ENCODE peak calls at places on chromosomes 2 and 18, in seven cellular contexts. M is PC-3, Y is pancreas, H is tibial nerve, A is ascending aorta, T is tibial artery, B is A549. P is an unnamed sample. For H3K9me3, the result is how much of the 10 kb centered on the place peaks cover.

GRCh38 chr18:74715306-74715705 is 117.6 kb downstream of the ZNF407 start:
- DNase-seq in T (no peak), M (no peak), A (no peak), Y (no peak), B (no peak), H (no peak), P (no peak)

GRCh38 chr2:30681022-30681421 is 126.2 kb downstream of the CAPN13 start:
- DNase-seq in T (no peak), H (no peak), Y (no peak), A (no peak), B (no peak), M (no peak), P (no peak)

GRCh38 chr2:161586517-161587167 is 37.6 kb upstream of the SLC4A10 start:
- DNase-seq in T (no peak), Y (no peak), B (peak), H (no peak), A (no peak), M (peak), P (no peak)

GRCh38 chr2:183341057-183341456 is 216.8 kb downstream of the NUP35 start:
- DNase-seq in M (no peak), A (no peak), Y (no peak), T (no peak), H (no peak), B (no peak), P (no peak)

GRCh38 chr2:15853903-15854302 is 86.4 kb upstream of the MYCN start:
- DNase-seq in T (no peak), H (no peak), Y (no peak), M (no peak), A (no peak), B (no peak), P (no peak)

GRCh38 chr2:120539937-120540718 is 194.2 kb downstream of the INHBB start:
- DNase-seq in B (peak), M (peak), H (no peak), A (peak), Y (peak), T (peak), P (peak)

GRCh38 chr2:138502253-138503086 is 900 bp downstream of the SPOPL start:
- DNase-seq in Y (no peak), A (no peak), T (no peak), M (peak), H (peak), B (no peak), P (no peak)

GRCh38 chr2:176768185-176768584 is 444.4 kb upstream of the HNRNPA3 start:
- DNase-seq in H (no peak), T (no peak), M (peak), B (no peak), Y (peak), A (no peak), P (no peak)

GRCh38 chr2:240508832-240509545 is 48.8 kb downstream of the ANKMY1 start:
- DNase-seq in H (no peak), Y (no peak), M (no peak), A (no peak), B (no peak), T (no peak), P (no peak)

GRCh38 chr2:135773319-135773718 is 31.7 kb downstream of the UBXN4 start:
- DNase-seq in M (no peak), Y (no peak), T (no peak), B (no peak), A (no peak), H (no peak), P (no peak)

GRCh38 chr2:190979906-190980629 is 33.9 kb downstream of the STAT1 start:
- DNase-seq in B (no peak), A (no peak), M (peak), H (peak), T (peak), Y (peak), P (no peak)

GRCh38 chr2:85728883-85729824 is 24.6 kb upstream of the ATOH8 start:
- DNase-seq in Y (peak), M (peak), B (peak), A (no peak), H (peak), T (peak), P (peak)

GRCh38 chr18:60188943-60189342 is 183.6 kb downstream of the MC4R start:
- DNase-seq in H (no peak), B (no peak), M (no peak), A (no peak), Y (no peak), T (no peak), P (no peak)

GRCh38 chr2:198973181-198973580 is 484.6 kb downstream of the SATB2 start:
- DNase-seq in Y (no peak), H (no peak), B (no peak), T (no peak), M (no peak), A (no peak), P (no peak)

GRCh38 chr2:68750592-68751396 is 16.2 kb downstream of the ARHGAP25 start:
- DNase-seq in A (no peak), B (no peak), M (no peak), Y (no peak), T (no peak), H (peak), P (no peak)

GRCh38 chr18:58337688-58338087 is 291.2 kb downstream of the ALPK2 start:
- DNase-seq in B (no peak), H (no peak), Y (no peak), A (no peak), T (no peak), M (no peak), P (no peak)

GRCh38 chr18:59910967-59911366 is 11.2 kb downstream of the PMAIP1 start:
- DNase-seq in A (no peak), T (no peak), B (no peak), Y (no peak), M (no peak), H (no peak), P (no peak)

GRCh38 chr2:78355967-78356366 is 669.5 kb upstream of the REG3G start:
- DNase-seq in Y (no peak), T (no peak), H (no peak), B (no peak), A (no peak), M (no peak), P (no peak)

GRCh38 chr2:27078267-27079194 is at the start of gene EMILIN1:
- DNase-seq in Y (peak), A (peak), M (no peak), H (peak), T (peak), B (no peak), P (peak)

GRCh38 chr18:35935805-35936204 is 36.7 kb upstream of the RMP24 start:
- DNase-seq in B (no peak), M (no peak), H (no peak), A (no peak), T (no peak), Y (no peak), P (no peak)

GRCh38 chr2:18855027-18855426 is 265.7 kb upstream of the NT5C1B start:
- DNase-seq in T (no peak), M (peak), A (no peak), H (no peak), Y (no peak), B (peak), P (no peak)

GRCh38 chr2:122516775-122517174 is 761.3 kb downstream of the TSN start:
- DNase-seq in M (no peak), B (no peak), Y (no peak), T (no peak), A (no peak), H (no peak), P (no peak)

GRCh38 chr2:39494784-39495251 is 57.7 kb upstream of the MAP4K3 start:
- DNase-seq in H (no peak), A (no peak), T (no peak), M (peak), Y (no peak), B (peak), P (no peak)

GRCh38 chr2:26313446-26313845 is 32.5 kb upstream of the SELENOI start:
- DNase-seq in T (no peak), Y (no peak), A (no peak), H (no peak), M (no peak), B (no peak), P (no peak)

GRCh38 chr2:43152711-43153627 is 73.4 kb downstream of the ZFP36L2 start:
- DNase-seq in H (no peak), Y (no peak), B (no peak), T (no peak), A (no peak), M (no peak), P (no peak)

GRCh38 chr2:216235462-216235861 is 126.3 kb downstream of the XRCC5 start:
- DNase-seq in Y (no peak), H (no peak), T (no peak), A (no peak), M (no peak), B (no peak), P (no peak)

GRCh38 chr2:63060079-63060482 is 9.5 kb downstream of the OTX1 start:
- DNase-seq in A (no peak), Y (no peak), T (no peak), B (no peak), H (no peak), M (peak), P (no peak)

GRCh38 chr18:23257686-23258565 is 122.6 kb downstream of the CABLES1 start:
- DNase-seq in M (peak), B (no peak), A (no peak), T (no peak), H (peak), Y (no peak), P (peak)

DNA sequence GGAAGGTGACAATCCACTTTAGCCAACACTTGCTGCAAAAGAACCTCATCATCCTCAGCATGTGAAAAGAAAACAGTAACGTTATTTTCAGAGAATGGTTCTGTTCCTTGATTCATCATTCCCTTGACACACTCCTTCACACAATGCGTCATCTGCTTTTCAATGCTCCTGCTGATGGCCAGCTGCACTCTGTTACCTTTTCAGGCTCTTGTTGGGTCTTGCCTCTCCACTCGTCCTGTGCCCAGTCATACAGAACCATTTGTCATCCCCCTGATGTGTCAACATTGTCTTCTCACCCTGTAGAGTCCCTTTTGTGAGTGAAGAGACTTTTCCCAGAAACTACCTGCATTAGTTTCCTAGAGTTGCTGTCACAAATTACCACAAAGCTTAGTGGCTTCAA is 12.2 kb upstream of the DTNA start:
- DNase-seq in B (no peak), T (no peak), Y (no peak), H (no peak), A (no peak), M (no peak), P (no peak)
- H3K9me3 ChIP-seq in B (under half), T (under half), Y (under half), H (under half), A (under half), M (under half), P (under half)

GRCh38 chr2:9653485-9654271 is 22.9 kb upstream of the YWHAQ start:
- DNase-seq in Y (no peak), H (no peak), T (no peak), B (no peak), A (no peak), M (no peak), P (no peak)
- H3K27ac ChIP-seq in Y (no peak), H (no peak), T (no peak), B (peak), A (no peak), M (no peak), P (no peak)

GRCh38 chr2:58664523-58665155 is 423.5 kb upstream of the FANCL start:
- DNase-seq in A (no peak), B (no peak), H (no peak), Y (no peak), M (no peak), T (no peak), P (no peak)

GRCh38 chr2:58655152-58655551 is 414.0 kb upstream of the FANCL start:
- DNase-seq in M (no peak), H (no peak), Y (no peak), B (no peak), T (no peak), A (no peak), P (no peak)

GRCh38 chr2:58665156-58665553 is 424.0 kb upstream of the FANCL start:
- DNase-seq in B (no peak), M (no peak), Y (no peak), T (no peak), A (no peak), H (no peak), P (no peak)

DNA sequence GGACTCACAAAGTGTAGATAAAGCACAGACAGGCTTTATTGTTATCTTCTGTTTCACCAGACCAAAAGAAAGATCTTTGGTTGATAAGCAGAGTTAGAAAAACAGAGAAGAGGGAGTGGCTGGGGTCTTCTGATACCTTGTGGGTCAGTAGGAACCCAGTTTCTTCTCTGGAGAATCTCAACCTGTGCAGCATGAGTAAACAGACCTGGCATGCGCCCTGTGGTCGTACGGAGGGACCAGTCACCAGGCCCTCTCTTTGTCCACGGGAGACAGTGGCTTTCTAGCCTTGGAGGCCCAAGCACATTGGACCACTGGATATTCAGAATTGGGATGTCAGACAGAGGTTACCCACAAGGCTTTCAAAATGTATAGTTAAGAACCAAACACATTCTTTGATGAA is 418.9 kb upstream of the FANCL start:
- DNase-seq in A (no peak), H (no peak), Y (no peak), T (no peak), B (no peak), M (no peak), P (no peak)
- H3K9me3 ChIP-seq in A (under half), H (under half), Y (under half), T (under half), B (under half), M (under half), P (under half)

GRCh38 chr2:230441188-230441897 is 25.3 kb downstream of the SP100 start:
- DNase-seq in H (peak), A (no peak), M (no peak), Y (no peak), B (no peak), T (no peak), P (no peak)

GRCh38 chr2:230434677-230435324 is 18.8 kb downstream of the SP100 start:
- DNase-seq in T (no peak), M (no peak), H (no peak), Y (no peak), A (no peak), B (no peak), P (no peak)

GRCh38 chr2:230443540-230443939 is 27.5 kb downstream of the SP100 start:
- DNase-seq in T (no peak), A (no peak), H (no peak), M (peak), Y (no peak), B (no peak), P (no peak)

GRCh38 chr2:230435431-230435830 is 19.4 kb downstream of the SP100 start:
- DNase-seq in A (no peak), B (no peak), H (no peak), T (no peak), Y (no peak), M (peak), P (no peak)

DNA sequence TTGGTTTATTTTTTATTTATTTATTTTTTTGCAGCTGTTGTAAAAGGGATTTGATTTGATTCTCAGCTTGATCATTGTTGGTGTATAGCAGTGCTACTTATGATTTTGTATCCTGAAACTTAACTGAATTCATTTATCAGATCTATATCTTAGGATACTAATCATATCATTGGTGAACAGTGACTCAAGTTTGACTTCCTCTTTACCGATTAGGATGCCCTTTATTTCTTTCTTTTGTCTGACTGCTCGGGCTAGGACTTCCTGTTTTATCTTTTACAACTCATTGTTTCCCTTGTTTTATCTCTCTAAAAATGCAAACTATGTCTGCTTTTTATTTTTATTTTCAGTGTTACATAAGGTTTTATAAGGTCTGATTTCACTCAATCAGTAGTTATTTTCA is 23.6 kb downstream of the SP100 start:
- DNase-seq in Y (no peak), T (no peak), A (no peak), M (no peak), B (no peak), H (no peak), P (no peak)
- H3K27ac ChIP-seq in Y (no peak), T (no peak), A (peak), M (no peak), B (no peak), H (no peak), P (no peak)

GRCh38 chr2:89825034-89825433 is 1133.6 kb downstream of the RPIA start:
- DNase-seq in M (no peak), H (no peak), B (no peak), A (no peak), T (no peak), Y (no peak), P (no peak)

GRCh38 chr2:89819809-89820208 is 1128.3 kb downstream of the RPIA start:
- DNase-seq in M (no peak), B (no peak), A (no peak), Y (no peak), T (no peak), H (no peak), P (no peak)

GRCh38 chr2:89821455-89821945 is 1130.0 kb downstream of the RPIA start:
- DNase-seq in B (no peak), Y (no peak), T (no peak), A (no peak), H (no peak), M (no peak), P (no peak)

GRCh38 chr2:89820248-89820647 is 1128.8 kb downstream of the RPIA start:
- DNase-seq in Y (no peak), H (no peak), A (no peak), M (no peak), T (no peak), B (no peak), P (no peak)

GRCh38 chr2:89823556-89823955 is 1132.1 kb downstream of the RPIA start:
- DNase-seq in T (no peak), M (no peak), A (no peak), H (no peak), Y (no peak), B (no peak), P (no peak)
- H3K9me3 ChIP-seq in T (under half), M (half or more), A (under half), H (under half), Y (under half), B (under half), P (under half)

GRCh38 chr18:48488388-48488850 is 50.4 kb upstream of the CTIF start:
- DNase-seq in B (peak), T (peak), M (peak), Y (peak), A (no peak), H (peak), P (peak)
- H3K27ac ChIP-seq in B (peak), T (peak), M (no peak), Y (no peak), A (no peak), H (no peak), P (peak)

GRCh38 chr2:140869107-140869506 is 1261.7 kb downstream of the LRP1B start:
- DNase-seq in H (no peak), M (no peak), A (no peak), B (no peak), T (no peak), Y (no peak), P (no peak)

GRCh38 chr2:140876015-140876414 is 1254.8 kb downstream of the LRP1B start:
- DNase-seq in T (no peak), H (no peak), M (no peak), A (no peak), B (no peak), Y (no peak), P (no peak)

GRCh38 chr2:140873915-140874531 is 1256.8 kb downstream of the LRP1B start:
- DNase-seq in Y (no peak), B (no peak), A (no peak), M (no peak), T (no peak), H (no peak), P (no peak)
- H3K9me3 ChIP-seq in Y (under half), B (under half), A (under half), M (under half), T (under half), H (under half), P (under half)

GRCh38 chr2:181861379-181861778 is 30.2 kb upstream of the ITPRID2 start:
- DNase-seq in H (no peak), A (no peak), T (no peak), B (no peak), M (no peak), Y (peak), P (no peak)

GRCh38 chr2:181862583-181863281 is 28.8 kb upstream of the ITPRID2 start:
- DNase-seq in M (no peak), A (no peak), H (no peak), T (no peak), Y (peak), B (no peak), P (no peak)

GRCh38 chr2:181858600-181858999 is 32.9 kb upstream of the ITPRID2 start:
- DNase-seq in A (no peak), H (no peak), Y (no peak), T (no peak), M (peak), B (no peak), P (no peak)

GRCh38 chr2:181859123-181859522 is 32.4 kb upstream of the ITPRID2 start:
- DNase-seq in M (no peak), T (no peak), B (no peak), Y (no peak), H (no peak), A (no peak), P (no peak)

DNA sequence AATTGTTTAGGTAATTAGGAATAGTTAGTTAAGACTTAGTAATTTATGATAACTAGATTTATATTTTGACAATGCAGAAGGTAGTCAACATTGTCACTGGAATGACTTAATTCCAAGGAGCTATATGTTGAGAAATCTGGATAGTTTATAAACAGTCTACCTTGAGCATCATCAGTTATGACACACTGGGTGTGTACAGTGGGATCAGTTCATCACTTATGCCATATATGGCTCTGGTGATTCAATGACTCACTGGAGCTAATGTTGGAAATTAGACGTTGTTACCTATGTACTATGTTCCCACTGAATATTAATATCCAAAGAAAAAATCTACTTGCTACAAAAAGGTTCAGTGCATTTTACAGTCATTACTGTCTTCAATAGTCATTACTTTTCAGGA is 34.1 kb upstream of the ITPRID2 start:
- DNase-seq in B (no peak), T (no peak), Y (no peak), H (no peak), A (no peak), M (peak), P (no peak)
- H3K27ac ChIP-seq in B (no peak), T (no peak), Y (no peak), H (no peak), A (no peak), M (peak), P (no peak)

P was measured in thoracic aorta.